ENCODE peak calls at places on chromosomes 11 and 22, in six cellular contexts. E, S, W, H, I and U are unnamed samples.

GRCh38 chr11:8038811-8039529 is 42.0 kb upstream of the TUB start:
- DNase-seq in E (no peak), S (no peak), W (no peak), H (no peak), I (no peak), U (no peak)

GRCh38 chr11:73334244-73335203 is 26.4 kb downstream of the ARHGEF17 start:
- DNase-seq in E (peak), S (no peak), W (no peak), H (no peak), I (peak), U (peak)

GRCh38 chr11:131568318-131568717 is 197.9 kb downstream of the NTM start:
- DNase-seq in E (no peak), S (no peak), W (no peak), H (no peak), I (no peak), U (no peak)

GRCh38 chr11:68127791-68128681 is 6.8 kb upstream of the CHKA start:
- DNase-seq in E (no peak), S (peak), W (no peak), H (no peak), I (peak), U (no peak)

GRCh38 chr11:26286472-26287066 is 45.4 kb upstream of the ANO3 start:
- DNase-seq in E (peak), S (peak), W (no peak), H (no peak), I (no peak), U (peak)

GRCh38 chr22:22558972-22559603 is at the start of gene PRAME:
- DNase-seq in E (peak), S (peak), W (no peak), H (peak), I (peak), U (peak)

GRCh38 chr22:23762866-23763578 is at the start of gene C22orf15:
- DNase-seq in E (peak), S (no peak), W (no peak), H (no peak), I (no peak), U (no peak)

GRCh38 chr11:86781546-86781945 is 18.8 kb upstream of the PRSS23 start:
- DNase-seq in E (no peak), S (no peak), W (no peak), H (no peak), I (no peak), U (no peak)

GRCh38 chr11:128174465-128175101 is 412.8 kb downstream of the ETS1 start:
- DNase-seq in E (no peak), S (no peak), W (no peak), H (no peak), I (no peak), U (peak)

GRCh38 chr11:33539659-33540249 is 160.9 kb downstream of the C11orf91 start:
- DNase-seq in E (no peak), S (no peak), W (no peak), H (no peak), I (no peak), U (no peak)

GRCh38 chr11:123238297-123238696 is 43.2 kb upstream of the CLMP start:
- DNase-seq in E (peak), S (no peak), W (no peak), H (no peak), I (peak), U (no peak)

GRCh38 chr11:57482782-57483569 is 22.6 kb downstream of the RTN4RL2 start:
- DNase-seq in E (peak), S (peak), W (no peak), H (peak), I (peak), U (peak)

GRCh38 chr11:64763804-64764611 is 4.2 kb upstream of the PYGM start:
- DNase-seq in E (peak), S (no peak), W (no peak), H (peak), I (no peak), U (no peak)

GRCh38 chr11:128713595-128713994 is 19.7 kb downstream of the FLI1 start:
- DNase-seq in E (peak), S (no peak), W (no peak), H (no peak), I (no peak), U (no peak)

GRCh38 chr22:46149493-46149997 is 781 bp upstream of the PPARA start:
- DNase-seq in E (peak), S (peak), W (no peak), H (peak), I (peak), U (no peak)

GRCh38 chr11:126414615-126415014 is 59.1 kb downstream of the ST3GAL4 start:
- DNase-seq in E (no peak), S (no peak), W (no peak), H (no peak), I (peak), U (no peak)

GRCh38 chr11:18701614-18702216 is 3.1 kb downstream of the TMEM86A start:
- DNase-seq in E (no peak), S (no peak), W (no peak), H (no peak), I (no peak), U (no peak)

GRCh38 chr11:67648140-67648795 is 2.3 kb downstream of the ACY3 start:
- DNase-seq in E (peak), S (no peak), W (no peak), H (peak), I (no peak), U (no peak)

GRCh38 chr11:216081-216974 is 8.8 kb downstream of the RIC8A start:
- DNase-seq in E (no peak), S (no peak), W (no peak), H (no peak), I (no peak), U (no peak)

DNA sequence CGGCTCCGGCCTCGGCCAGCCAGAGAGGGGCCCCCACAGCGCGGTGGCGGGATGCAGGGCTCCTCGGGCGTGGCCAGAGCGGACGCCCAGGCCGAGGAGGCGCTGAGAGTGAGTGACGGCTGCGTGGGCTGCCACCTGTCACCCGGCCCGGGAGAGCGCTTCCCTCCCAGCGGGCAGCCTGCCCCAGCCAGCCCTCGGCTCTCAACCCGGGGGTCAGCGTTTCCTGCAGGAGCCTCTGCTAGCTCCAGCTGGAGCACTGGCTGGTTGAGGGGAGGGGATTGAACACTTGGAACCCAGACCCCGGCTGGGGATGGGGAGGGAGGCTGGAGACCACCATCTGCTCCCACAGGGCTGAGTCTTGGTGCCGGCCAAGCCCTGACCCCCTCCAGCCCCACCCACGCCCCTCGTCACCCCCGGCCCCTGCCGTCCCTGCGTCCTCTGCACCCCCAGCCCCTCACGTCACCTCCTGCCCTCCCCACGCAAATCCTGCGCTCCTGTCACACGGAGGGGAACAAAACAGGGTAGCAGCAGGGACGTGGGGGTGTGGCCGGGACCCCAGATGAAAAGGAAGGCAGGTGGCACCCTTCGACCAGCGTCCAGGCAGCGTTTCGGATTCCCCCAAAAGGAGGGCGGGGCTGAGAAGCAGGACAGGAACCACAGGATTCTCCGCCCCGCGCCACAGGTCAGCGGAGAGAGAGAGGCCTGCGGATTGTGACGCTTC is 156.9 kb downstream of the BRD1 start:
- DNase-seq in E (no peak), S (peak), W (no peak), H (no peak), I (no peak), U (no peak)
- H3K4me3 ChIP-seq in E (no peak), S (peak), W (peak), H (peak), I (peak), U (no peak)

GRCh38 chr22:48576333-48577013 is 1251.2 kb downstream of the BRD1 start:
- DNase-seq in E (peak), S (peak), W (no peak), H (no peak), I (no peak), U (no peak)
- H3K4me3 ChIP-seq in E (no peak), S (peak), W (peak), H (no peak), I (peak), U (no peak)

DNA sequence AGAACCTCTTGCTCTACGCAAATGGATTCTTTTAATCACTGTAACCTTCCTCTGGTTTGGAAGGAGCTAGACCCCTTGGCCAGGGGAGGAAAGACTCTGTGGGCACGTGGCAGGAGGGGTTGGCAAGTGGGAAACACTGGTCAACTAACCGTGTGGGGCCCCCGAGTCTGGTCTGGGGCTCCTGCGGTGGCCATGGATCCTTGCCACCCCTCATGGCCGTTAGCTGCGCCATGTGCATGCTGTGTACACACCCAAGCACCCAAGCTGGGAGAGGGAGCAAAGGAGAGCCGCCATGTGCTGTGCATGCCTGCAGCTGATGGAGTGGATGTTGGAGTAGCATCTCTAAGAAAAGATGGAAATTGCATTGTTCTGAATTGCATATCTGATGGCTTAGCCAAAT is 730.6 kb downstream of the FAM181B start:
- DNase-seq in E (no peak), S (no peak), W (no peak), H (no peak), I (no peak), U (no peak)
- H3K4me3 ChIP-seq in E (no peak), S (no peak), W (no peak), H (no peak), I (no peak), U (no peak)

GRCh38 chr22:41240377-41241132 is at the start of gene CHADL:
- DNase-seq in E (no peak), S (no peak), W (no peak), H (no peak), I (no peak), U (no peak)

GRCh38 chr22:41237036-41237706 is 3.6 kb downstream of the CHADL start:
- DNase-seq in E (no peak), S (no peak), W (no peak), H (no peak), I (no peak), U (no peak)

GRCh38 chr22:41238570-41239442 is 1.9 kb downstream of the CHADL start:
- DNase-seq in E (no peak), S (no peak), W (no peak), H (no peak), I (no peak), U (no peak)

GRCh38 chr22:41239443-41240128 is 1.1 kb downstream of the CHADL start:
- DNase-seq in E (no peak), S (no peak), W (no peak), H (no peak), I (no peak), U (no peak)

GRCh38 chr22:41237707-41238569 is 2.8 kb downstream of the CHADL start:
- DNase-seq in E (peak), S (peak), W (no peak), H (peak), I (peak), U (no peak)
- H3K4me3 ChIP-seq in E (no peak), S (peak), W (peak), H (peak), I (peak), U (peak)